ENCODE peak calls at places on chromosomes 11 and 22, in five cellular contexts. P is B cell, X is GM20000, B is type B pancreatic cell, L is endothelial cell. G is an unnamed sample.
A peak's percentile ranks its signal among the peaks of the same experiment; 100 is the strongest.

GRCh38 chr11:65428578-65429068 is 6.0 kb downstream of the NEAT1 start:
- DNase-seq in P (no peak), X (no peak), B (no peak), L (no peak), G (no peak)

GRCh38 chr11:17240780-17241179 is 33.0 kb upstream of the PIK3C2A start:
- DNase-seq in P (no peak), X (no peak), B (no peak), L (no peak), G (no peak)

GRCh38 chr22:27883656-27884350 is 35.3 kb downstream of the PITPNB start:
- DNase-seq in P (no peak), X (no peak), B (no peak), L (no peak), G (no peak)

GRCh38 chr22:20580179-20580578 is 72.8 kb downstream of the MED15 start:
- DNase-seq in P (no peak), X (no peak), B (no peak), L (no peak), G (no peak)

GRCh38 chr22:40757071-40757470 is 62.1 kb downstream of the SLC25A17 start:
- DNase-seq in P (no peak), X (no peak), B (no peak), L (no peak), G (peak; percentile 44)

GRCh38 chr11:126357969-126358762 is 2.7 kb downstream of the ST3GAL4 start:
- DNase-seq in P (no peak), X (no peak), B (no peak), L (no peak), G (no peak)

GRCh38 chr11:109799604-109800003 is 293.6 kb upstream of the ZC3H12C start:
- DNase-seq in P (no peak), X (no peak), B (no peak), L (no peak), G (no peak)

GRCh38 chr22:19492504-19493174 is 12.9 kb downstream of the CDC45 start:
- DNase-seq in P (no peak), X (no peak), B (no peak), L (no peak), G (no peak)

DNA sequence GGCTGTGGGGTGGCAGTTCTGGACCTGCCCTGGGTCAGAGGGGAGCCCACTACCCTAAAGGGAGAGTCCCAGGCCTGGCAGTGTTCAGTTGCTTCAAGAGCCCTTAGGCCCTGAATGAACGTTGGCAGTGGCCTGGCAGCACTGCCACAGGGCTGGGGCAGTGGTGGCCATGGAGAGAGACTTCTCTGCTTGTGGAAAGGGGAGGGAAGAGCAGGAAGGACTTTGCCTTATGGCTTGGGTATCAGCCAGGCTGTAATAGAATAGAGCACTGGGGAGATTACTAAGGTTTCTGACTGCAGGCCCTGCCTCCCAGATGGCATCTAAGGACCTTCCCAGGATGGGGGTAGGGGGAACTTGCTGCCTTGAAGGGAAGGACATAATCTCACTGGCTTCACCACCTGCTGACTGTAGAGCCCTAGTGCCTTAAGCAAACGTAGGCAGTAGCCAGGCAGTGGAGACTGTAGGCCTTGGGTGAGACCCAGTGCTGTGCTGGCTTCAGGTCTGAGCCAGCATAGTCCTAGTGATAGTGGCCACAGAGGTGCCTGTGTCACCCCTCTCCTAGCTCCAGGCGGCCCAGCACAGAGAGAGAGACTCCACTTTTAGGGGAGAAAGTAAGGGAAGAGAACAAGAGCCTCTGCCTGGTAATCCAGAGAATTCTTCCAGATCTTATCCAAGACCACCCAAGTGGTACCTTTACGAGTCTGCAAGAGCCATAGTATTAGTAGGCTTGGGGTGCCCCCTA is 27.6 kb downstream of the PLA2G6 start:
- DNase-seq in P (no peak), X (no peak), B (no peak), L (no peak), G (no peak)
- TF ChIP-seq CTCF in P (no peak), X (no peak), B (peak; percentile 42), L (no peak), G (no peak)

DNA sequence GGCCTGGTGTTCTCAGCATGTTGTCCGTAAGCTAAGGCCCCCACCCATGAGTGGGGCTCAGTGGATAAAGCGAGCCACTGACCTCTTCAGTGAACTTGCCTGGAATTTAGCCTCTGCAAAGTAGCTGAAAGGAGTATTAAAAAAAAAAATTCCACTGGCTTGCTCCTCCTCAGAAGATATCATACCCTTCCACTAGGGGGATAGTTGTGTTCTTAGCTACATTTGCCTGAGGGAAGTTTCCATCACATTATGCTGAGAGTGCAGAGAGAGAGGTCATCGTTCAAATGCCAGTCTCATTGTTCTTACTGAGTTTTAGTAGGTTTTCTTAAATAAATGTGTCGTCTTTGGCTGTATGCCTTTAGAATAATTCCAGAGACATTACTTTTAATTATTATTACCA is 879.7 kb downstream of the JRKL start:
- DNase-seq in P (no peak), X (no peak), B (no peak), L (no peak), G (no peak)
- TF ChIP-seq CTCF in P (no peak), X (no peak), B (peak; percentile 67), L (peak; percentile 66), G (no peak)

GRCh38 chr11:85810521-85810870 is 445 bp downstream of the SYTL2 start:
- DNase-seq in P (no peak), X (no peak), B (no peak), L (peak; percentile 15), G (no peak)

GRCh38 chr11:85811624-85812023 is 683 bp upstream of the SYTL2 start:
- DNase-seq in P (no peak), X (no peak), B (no peak), L (no peak), G (no peak)

GRCh38 chr11:85810871-85811611 is at the start of gene SYTL2:
- DNase-seq in P (peak; percentile 78), X (peak; percentile 79), B (peak; percentile 78), L (peak; percentile 64), G (peak; percentile 51)

GRCh38 chr11:85809191-85809590 is 1.8 kb downstream of the SYTL2 start:
- DNase-seq in P (no peak), X (peak; percentile 32), B (no peak), L (no peak), G (no peak)

DNA sequence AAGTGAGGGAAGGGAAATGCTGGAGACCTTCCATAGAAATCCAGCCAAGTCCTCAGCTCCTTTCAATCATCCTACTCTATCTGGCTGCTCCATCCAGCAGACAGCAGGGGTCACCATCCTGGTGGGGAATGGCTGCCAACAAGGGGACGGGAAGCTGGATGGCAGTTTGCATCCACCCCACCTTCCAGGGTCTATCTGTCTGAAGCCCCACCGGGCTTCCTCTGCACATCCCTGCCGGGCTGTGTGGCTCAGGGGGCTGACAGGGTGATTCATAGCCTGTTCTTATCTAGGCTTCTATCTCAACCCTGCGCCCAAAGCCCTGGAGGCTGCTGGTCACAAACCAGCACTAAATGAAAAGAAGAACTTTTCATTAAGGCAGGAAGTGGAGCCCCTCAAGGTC is 1.1 kb downstream of the SYTL2 start:
- DNase-seq in P (no peak), X (peak; percentile 27), B (no peak), L (peak; percentile 38), G (no peak)
- TF ChIP-seq CTCF in P (no peak), X (no peak), B (peak; percentile 24), L (no peak), G (peak; percentile 43)

GRCh38 chr11:111977141-111978027 is 40.2 kb downstream of the DIXDC1 start:
- DNase-seq in P (peak; percentile 74), X (peak; percentile 71), B (peak; percentile 80), L (peak; percentile 62), G (peak; percentile 34)
- TF ChIP-seq CTCF in P (no peak), X (no peak), B (no peak), L (no peak), G (no peak)

GRCh38 chr11:132337819-132338416 is 967.5 kb downstream of the NTM start:
- DNase-seq in P (no peak), X (no peak), B (no peak), L (no peak), G (no peak)
- TF ChIP-seq CTCF in P (no peak), X (no peak), B (no peak), L (no peak), G (no peak)

GRCh38 chr11:68471360-68472340 is 11.1 kb downstream of the PPP6R3 start:
- DNase-seq in P (no peak), X (peak; percentile 62), B (no peak), L (no peak), G (peak; percentile 63)
- TF ChIP-seq CTCF in P (no peak), X (no peak), B (no peak), L (no peak), G (no peak)

GRCh38 chr22:22803285-22803853 is 84.2 kb upstream of the IGLL5 start:
- DNase-seq in P (no peak), X (no peak), B (peak; percentile 18), L (no peak), G (no peak)

GRCh38 chr22:22798716-22799115 is 88.9 kb upstream of the IGLL5 start:
- DNase-seq in P (no peak), X (no peak), B (no peak), L (no peak), G (no peak)

GRCh38 chr22:22799561-22799960 is 88.1 kb upstream of the IGLL5 start:
- DNase-seq in P (no peak), X (no peak), B (peak; percentile 62), L (no peak), G (no peak)

GRCh38 chr22:22800716-22801115 is 86.9 kb upstream of the IGLL5 start:
- DNase-seq in P (no peak), X (no peak), B (no peak), L (no peak), G (peak; percentile 6)

GRCh38 chr22:22802346-22802970 is 85.2 kb upstream of the IGLL5 start:
- DNase-seq in P (no peak), X (peak; percentile 44), B (no peak), L (no peak), G (no peak)
- TF ChIP-seq CTCF in P (peak; percentile 41), X (peak; percentile 11), B (peak; percentile 56), L (no peak), G (no peak)

GRCh38 chr11:31487848-31488247 is 21.6 kb downstream of the IMMP1L start:
- DNase-seq in P (no peak), X (no peak), B (no peak), L (peak; percentile 30), G (peak; percentile 68)
- TF ChIP-seq CTCF in P (peak; percentile 30), X (peak; percentile 8), B (peak; percentile 66), L (no peak), G (peak; percentile 64)

G was measured in AG10803.